ENCODE peak calls at places on chromosomes 3 and 15, in four cellular contexts. F, C, U and M are unnamed samples.

GRCh38 chr3:64571982-64572381 is 115.8 kb downstream of the ADAMTS9 start:
- DNase-seq in F (no peak), C (no peak), U (no peak), M (no peak)

GRCh38 chr15:71168163-71168832 is 53.0 kb downstream of the THSD4 start:
- DNase-seq in F (no peak), C (no peak), U (no peak), M (no peak)

GRCh38 chr3:32431481-32431880 is 39.8 kb downstream of the CMTM7 start:
- DNase-seq in F (no peak), C (no peak), U (no peak), M (no peak)

GRCh38 chr3:161694682-161695586 is 198.3 kb downstream of the OTOL1 start:
- DNase-seq in F (no peak), C (no peak), U (no peak), M (no peak)

GRCh38 chr15:25250906-25251622 is 187.8 kb downstream of the UBE3A start:
- DNase-seq in F (no peak), C (no peak), U (no peak), M (no peak)

GRCh38 chr3:42705039-42705767 is 2.6 kb upstream of the HHATL start:
- DNase-seq in F (no peak), C (no peak), U (no peak), M (no peak)

GRCh38 chr3:8529738-8530525 is 28.3 kb downstream of the LMCD1 start:
- DNase-seq in F (no peak), C (no peak), U (no peak), M (no peak)

GRCh38 chr3:101244212-101244575 is 76.2 kb downstream of the IMPG2 start:
- DNase-seq in F (no peak), C (no peak), U (no peak), M (no peak)

GRCh38 chr15:78162038-78162437 is 12.9 kb downstream of the IDH3A start:
- DNase-seq in F (peak; percentile 14), C (no peak), U (no peak), M (no peak)

GRCh38 chr15:40439461-40440299 is 1.1 kb upstream of the BAHD1 start:
- DNase-seq in F (no peak), C (no peak), U (no peak), M (peak; percentile 56)

GRCh38 chr3:192825657-192826200 is 91.9 kb downstream of the MB21D2 start:
- DNase-seq in F (no peak), C (no peak), U (peak; percentile 84), M (peak; percentile 100)

GRCh38 chr3:161420746-161421145 is 49.4 kb upstream of the SPTSSB start:
- DNase-seq in F (no peak), C (no peak), U (peak; percentile 71), M (peak; percentile 61)

GRCh38 chr3:164326714-164327113 is 751.6 kb downstream of the SI start:
- DNase-seq in F (no peak), C (no peak), U (no peak), M (no peak)

GRCh38 chr15:88202231-88202630 is 54.3 kb downstream of the NTRK3 start:
- DNase-seq in F (no peak), C (no peak), U (no peak), M (no peak)

GRCh38 chr3:53614307-53614706 is 119.9 kb downstream of the CACNA1D start:
- DNase-seq in F (no peak), C (no peak), U (no peak), M (no peak)

GRCh38 chr3:58604031-58604430 is 26.8 kb upstream of the FAM107A start:
- DNase-seq in F (no peak), C (no peak), U (no peak), M (no peak)

GRCh38 chr3:29494305-29495036 is 213.6 kb downstream of the RBMS3 start:
- DNase-seq in F (no peak), C (no peak), U (no peak), M (no peak)

GRCh38 chr15:57728436-57728835 is 21.9 kb downstream of the POLR2M start:
- DNase-seq in F (no peak), C (no peak), U (no peak), M (no peak)

GRCh38 chr3:125110016-125110875 is 54.4 kb upstream of the HEG1 start:
- DNase-seq in F (no peak), C (no peak), U (no peak), M (no peak)

GRCh38 chr15:29244544-29244943 is 25.1 kb downstream of the NSMCE3 start:
- DNase-seq in F (no peak), C (no peak), U (no peak), M (no peak)

GRCh38 chr15:26686547-26687187 is 86.2 kb downstream of the GABRB3 start:
- DNase-seq in F (no peak), C (peak; percentile 48), U (no peak), M (no peak)

GRCh38 chr3:10468611-10469354 is 36.6 kb downstream of the ATP2B2 start:
- DNase-seq in F (no peak), C (peak; percentile 99), U (no peak), M (no peak)

GRCh38 chr3:49120096-49120437 is 556 bp downstream of the USP19 start:
- DNase-seq in F (no peak), C (no peak), U (no peak), M (no peak)

GRCh38 chr3:159322322-159322939 is 520.6 kb downstream of the MFSD1 start:
- DNase-seq in F (no peak), C (no peak), U (no peak), M (peak; percentile 18)

GRCh38 chr3:29759443-29760033 is 478.7 kb downstream of the RBMS3 start:
- DNase-seq in F (no peak), C (no peak), U (no peak), M (peak; percentile 40)

GRCh38 chr3:137081711-137082110 is 123.9 kb downstream of the IL20RB start:
- DNase-seq in F (no peak), C (no peak), U (no peak), M (no peak)

GRCh38 chr15:80588801-80589200 is 106.3 kb upstream of the ABHD17C start:
- DNase-seq in F (no peak), C (no peak), U (peak; percentile 2), M (no peak)

GRCh38 chr15:75840659-75841058 is 2.6 kb upstream of the UBE2Q2 start:
- DNase-seq in F (no peak), C (no peak), U (no peak), M (no peak)